ENCODE peak calls at places on chromosomes 13 and 19, in four cellular contexts. One of them, this sample, is unnamed.

GRCh38 chr19:51368366-51369282 is at the start of gene CLDND2:
- DNase-seq in cardiac septum: peak
- DNase-seq in activated T-cell treated with anti-CD3 and anti-CD28 coated beads for 24 hours: no peak
- DNase-seq in Daoy: no peak
- DNase-seq in this sample: no peak

GRCh38 chr19:17866312-17867012 is 5.3 kb upstream of the SLC5A5 start:
- DNase-seq in cardiac septum: no peak
- DNase-seq in activated T-cell treated with anti-CD3 and anti-CD28 coated beads for 24 hours: no peak
- DNase-seq in Daoy: no peak
- DNase-seq in this sample: no peak

GRCh38 chr13:51794959-51795358 is 9.0 kb downstream of the DHRS12 start:
- DNase-seq in cardiac septum: no peak
- DNase-seq in activated T-cell treated with anti-CD3 and anti-CD28 coated beads for 24 hours: no peak
- DNase-seq in Daoy: no peak
- DNase-seq in this sample: no peak

GRCh38 chr19:17719730-17720486 is 628 bp downstream of the MAP1S start:
- DNase-seq in cardiac septum: no peak
- DNase-seq in activated T-cell treated with anti-CD3 and anti-CD28 coated beads for 24 hours: peak
- DNase-seq in Daoy: no peak
- DNase-seq in this sample: peak

GRCh38 chr13:42847891-42848663 is 66.7 kb downstream of the FAM216B start:
- DNase-seq in cardiac septum: no peak
- DNase-seq in activated T-cell treated with anti-CD3 and anti-CD28 coated beads for 24 hours: no peak
- DNase-seq in Daoy: no peak
- DNase-seq in this sample: no peak

GRCh38 chr13:91133941-91134772 is 213.3 kb upstream of the MIR17HG start:
- DNase-seq in cardiac septum: no peak
- DNase-seq in activated T-cell treated with anti-CD3 and anti-CD28 coated beads for 24 hours: peak
- DNase-seq in Daoy: peak
- DNase-seq in this sample: peak

GRCh38 chr13:27172495-27172842 is 858 bp upstream of the USP12 start:
- DNase-seq in cardiac septum: no peak
- DNase-seq in activated T-cell treated with anti-CD3 and anti-CD28 coated beads for 24 hours: no peak
- DNase-seq in Daoy: peak
- DNase-seq in this sample: no peak

GRCh38 chr13:112245959-112246358 is 130.2 kb upstream of the SPACA7 start:
- DNase-seq in cardiac septum: peak
- DNase-seq in activated T-cell treated with anti-CD3 and anti-CD28 coated beads for 24 hours: no peak
- DNase-seq in Daoy: no peak
- DNase-seq in this sample: no peak

GRCh38 chr19:15616183-15616582 is 1.2 kb downstream of the CYP4F8 start:
- DNase-seq in cardiac septum: no peak
- DNase-seq in activated T-cell treated with anti-CD3 and anti-CD28 coated beads for 24 hours: no peak
- DNase-seq in Daoy: no peak
- DNase-seq in this sample: no peak

GRCh38 chr19:33219261-33219812 is 6.3 kb downstream of the SLC7A10 start:
- DNase-seq in cardiac septum: no peak
- DNase-seq in activated T-cell treated with anti-CD3 and anti-CD28 coated beads for 24 hours: no peak
- DNase-seq in Daoy: peak
- DNase-seq in this sample: no peak

This sample was measured in T-helper 2 cell.